ENCODE peak calls at places on chromosomes 13 and 19, in ten cellular contexts. C is stomach, P is thyroid gland, N is body of pancreas, Q is breast epithelium, S is ovary, R is tibial nerve, G is uterus, L is testis, T is transverse colon. H is an unnamed sample.

GRCh38 chr13:51221674-51222509 is at the start of gene FAM124A:
- DNase-seq in C (peak; percentile 57), P (peak; percentile 62), N (peak; percentile 64), Q (no peak), S (peak; percentile 66), R (no peak), G (peak; percentile 62), L (no peak), T (peak; percentile 53), H (peak; percentile 58)

GRCh38 chr19:18264956-18265610 is 9.2 kb downstream of the IQCN start:
- DNase-seq in C (no peak), P (no peak), N (no peak), Q (no peak), S (peak; percentile 33), R (no peak), G (no peak), L (no peak), T (no peak), H (no peak)

GRCh38 chr19:7861619-7862412 is 12.4 kb downstream of the PRR36 start:
- DNase-seq in C (no peak), P (no peak), N (no peak), Q (no peak), S (no peak), R (no peak), G (no peak), L (no peak), T (no peak), H (no peak)

GRCh38 chr13:110541526-110541920 is 20.0 kb downstream of the RAB20 start:
- DNase-seq in C (peak; percentile 51), P (peak; percentile 42), N (no peak), Q (no peak), S (no peak), R (no peak), G (no peak), L (no peak), T (no peak), H (no peak)

GRCh38 chr13:67036694-67037093 is 193.4 kb downstream of the PCDH9 start:
- DNase-seq in C (no peak), P (no peak), N (no peak), Q (no peak), S (no peak), R (no peak), G (no peak), L (no peak), T (no peak), H (no peak)

GRCh38 chr13:101755228-101755887 is 302.9 kb downstream of the ITGBL1 start:
- DNase-seq in C (no peak), P (no peak), N (no peak), Q (no peak), S (no peak), R (no peak), G (no peak), L (no peak), T (no peak), H (no peak)

GRCh38 chr13:112567161-112567862 is 20.6 kb downstream of the TUBGCP3 start:
- DNase-seq in C (no peak), P (no peak), N (no peak), Q (no peak), S (no peak), R (no peak), G (no peak), L (no peak), T (no peak), H (no peak)

GRCh38 chr13:99895428-99895998 is 76.1 kb downstream of the ZIC5 start:
- DNase-seq in C (no peak), P (no peak), N (no peak), Q (no peak), S (no peak), R (no peak), G (no peak), L (no peak), T (no peak), H (no peak)

GRCh38 chr19:55229145-55229788 is 704 bp upstream of the TMEM86B start:
- DNase-seq in C (no peak), P (no peak), N (no peak), Q (no peak), S (no peak), R (no peak), G (no peak), L (no peak), T (no peak), H (no peak)

GRCh38 chr19:6735181-6735891 is 2.0 kb downstream of the GPR108 start:
- DNase-seq in C (no peak), P (no peak), N (no peak), Q (no peak), S (peak; percentile 39), R (no peak), G (no peak), L (no peak), T (no peak), H (no peak)

GRCh38 chr13:65378943-65379519 is 1851.1 kb downstream of the PCDH9 start:
- DNase-seq in C (no peak), P (no peak), N (no peak), Q (no peak), S (no peak), R (no peak), G (no peak), L (no peak), T (no peak), H (no peak)

GRCh38 chr19:43781630-43782310 is 997 bp upstream of the KCNN4 start:
- DNase-seq in C (no peak), P (no peak), N (no peak), Q (no peak), S (no peak), R (no peak), G (no peak), L (no peak), T (no peak), H (no peak)

GRCh38 chr19:40271706-40272105 is 13.4 kb downstream of the AKT2 start:
- DNase-seq in C (no peak), P (no peak), N (no peak), Q (no peak), S (no peak), R (no peak), G (no peak), L (no peak), T (no peak), H (no peak)

GRCh38 chr13:99506632-99507031 is 5.4 kb downstream of the TM9SF2 start:
- DNase-seq in C (no peak), P (no peak), N (no peak), Q (no peak), S (no peak), R (no peak), G (no peak), L (no peak), T (no peak), H (no peak)

GRCh38 chr19:39054091-39054470 is 21.7 kb upstream of the FBXO27 start:
- DNase-seq in C (no peak), P (no peak), N (no peak), Q (no peak), S (no peak), R (no peak), G (no peak), L (no peak), T (no peak), H (no peak)

GRCh38 chr19:46413262-46414031 is at the start of gene CCDC8:
- DNase-seq in C (no peak), P (peak; percentile 96), N (peak; percentile 96), Q (peak; percentile 90), S (peak; percentile 96), R (peak; percentile 47), G (peak; percentile 95), L (peak; percentile 95), T (peak; percentile 57), H (no peak)
- H3K4me1 ChIP-seq in C (peaks cover 55% of the 10 kb centered on the region), P (peaks cover 28% of the 10 kb centered on the region), N (peaks cover 52% of the 10 kb centered on the region), Q (no peaks in the 10 kb centered on the region), S (peaks cover 8% of the 10 kb centered on the region), R (peaks cover 59% of the 10 kb centered on the region), G (no peaks in the 10 kb centered on the region), L (peaks cover 22% of the 10 kb centered on the region), T (no peaks in the 10 kb centered on the region), H (no peaks in the 10 kb centered on the region)

GRCh38 chr19:2354670-2355069 is 5.4 kb upstream of the TMPRSS9 start:
- DNase-seq in C (no peak), P (no peak), N (no peak), Q (no peak), S (no peak), R (no peak), G (no peak), L (no peak), T (no peak), H (no peak)
- TF ChIP-seq POLR2A in C (no peak), P (no peak), N (no peak), Q (no peak), S (no peak), R (no peak), G (no peak), L (no peak), T (no peak), H (no peak)

GRCh38 chr19:21610787-21611186 is 105.4 kb downstream of the ZNF429 start:
- DNase-seq in C (no peak), P (no peak), N (no peak), Q (no peak), S (no peak), R (no peak), G (no peak), L (no peak), T (no peak), H (no peak)

GRCh38 chr19:21608571-21608970 is 103.2 kb downstream of the ZNF429 start:
- DNase-seq in C (no peak), P (no peak), N (no peak), Q (no peak), S (no peak), R (no peak), G (no peak), L (no peak), T (no peak), H (no peak)

GRCh38 chr19:21611659-21612402 is 106.4 kb downstream of the ZNF429 start:
- DNase-seq in C (no peak), P (no peak), N (no peak), Q (no peak), S (no peak), R (no peak), G (no peak), L (no peak), T (no peak), H (no peak)

GRCh38 chr19:21612403-21612872 is 107.0 kb downstream of the ZNF429 start:
- DNase-seq in C (no peak), P (no peak), N (no peak), Q (no peak), S (no peak), R (no peak), G (no peak), L (no peak), T (no peak), H (no peak)

GRCh38 chr19:21610341-21610740 is 104.9 kb downstream of the ZNF429 start:
- DNase-seq in C (no peak), P (no peak), N (no peak), Q (no peak), S (no peak), R (no peak), G (no peak), L (no peak), T (no peak), H (no peak)
- H3K4me1 ChIP-seq in C (peaks cover 9% of the 10 kb centered on the region), P (no peaks in the 10 kb centered on the region), N (peaks cover 20% of the 10 kb centered on the region), Q (no peaks in the 10 kb centered on the region), S (peaks cover 4% of the 10 kb centered on the region), R (no peaks in the 10 kb centered on the region), G (no peaks in the 10 kb centered on the region), L (no peaks in the 10 kb centered on the region), T (peaks cover 5% of the 10 kb centered on the region), H (no peaks in the 10 kb centered on the region)

DNA sequence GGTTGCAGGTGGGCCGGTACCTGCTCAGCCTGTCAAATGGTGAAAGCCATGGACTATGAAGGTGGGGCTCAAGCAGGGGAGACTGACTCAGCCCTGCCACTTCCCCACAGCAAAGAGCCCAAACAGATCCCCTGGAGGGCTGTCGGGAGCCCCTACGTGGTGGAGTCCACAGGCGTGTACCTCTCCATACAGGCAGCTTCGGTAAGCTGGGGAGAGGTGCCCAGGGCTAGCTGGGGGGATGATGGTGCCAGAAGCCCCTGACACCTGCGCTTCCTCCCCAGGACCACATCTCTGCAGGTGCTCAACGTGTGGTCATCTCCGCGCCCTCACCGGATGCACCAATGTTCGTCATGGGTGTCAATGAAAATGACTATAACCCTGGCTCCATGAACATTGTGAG is 3.2 kb upstream of the TMEM147 start:
- DNase-seq in C (no peak), P (no peak), N (no peak), Q (no peak), S (no peak), R (no peak), G (no peak), L (no peak), T (no peak), H (no peak)
- TF ChIP-seq POLR2A in C (no peak), P (no peak), N (no peak), Q (no peak), S (no peak), R (no peak), G (no peak), L (no peak), T (no peak), H (no peak)